ENCODE peak calls at places on chromosome 2, in six cellular contexts. G is right cardiac atrium; Q is hypothalamus; O is activated CD8-positive, alpha-beta memory T cell treated with anti-CD3 and anti-CD28 coated beads for 1 hour; P is HuH-7.5; M is ascending aorta. Z is an unnamed sample.

GRCh38 chr2:95158891-95159619 is 593 bp downstream of the ZNF514 start:
- DNase-seq in P (peak), Q (peak), G (peak), M (no peak), O (no peak), Z (peak)

GRCh38 chr2:158191569-158191968 is 89.9 kb downstream of the UPP2 start:
- DNase-seq in M (no peak), G (no peak), O (no peak), Q (no peak), P (no peak), Z (peak)

GRCh38 chr2:239762742-239763269 is 262.3 kb downstream of the NDUFA10 start:
- DNase-seq in O (no peak), M (no peak), P (no peak), Q (peak), G (no peak), Z (no peak)

GRCh38 chr2:102891261-102891660 is 129.4 kb downstream of the TMEM182 start:
- DNase-seq in Q (no peak), G (no peak), M (no peak), O (no peak), P (no peak), Z (no peak)

GRCh38 chr2:239065962-239066361 is 218.1 kb downstream of the TWIST2 start:
- DNase-seq in M (no peak), G (no peak), P (no peak), Q (no peak), O (no peak), Z (no peak)

GRCh38 chr2:163658556-163658955 is 77.3 kb downstream of the FIGN start:
- DNase-seq in M (no peak), P (no peak), Q (no peak), O (no peak), G (no peak), Z (peak)

GRCh38 chr2:105926960-105927678 is 182.4 kb downstream of the NCK2 start:
- DNase-seq in O (no peak), Q (no peak), P (no peak), M (no peak), G (no peak), Z (no peak)

GRCh38 chr2:30662268-30663131 is 144.7 kb downstream of the CAPN13 start:
- DNase-seq in G (no peak), P (no peak), O (no peak), M (no peak), Q (no peak), Z (peak)

GRCh38 chr2:177694348-177694747 is 301.8 kb downstream of the AGPS start:
- DNase-seq in G (no peak), P (no peak), Q (no peak), O (no peak), M (no peak), Z (no peak)

GRCh38 chr2:180715044-180715443 is 265.4 kb upstream of the UBE2E3 start:
- DNase-seq in O (no peak), P (no peak), Q (no peak), M (no peak), G (no peak), Z (no peak)

GRCh38 chr2:180564051-180564450 is 416.4 kb upstream of the UBE2E3 start:
- DNase-seq in M (no peak), O (no peak), G (no peak), Q (no peak), P (no peak), Z (no peak)

GRCh38 chr2:67309281-67309680 is 87.9 kb upstream of the ETAA1 start:
- DNase-seq in G (no peak), M (no peak), P (no peak), Q (no peak), O (no peak), Z (no peak)

GRCh38 chr2:27446057-27446456 is 3.9 kb downstream of the KRTCAP3 start:
- DNase-seq in O (no peak), G (no peak), Q (no peak), M (no peak), P (no peak), Z (no peak)

GRCh38 chr2:5991305-5991968 is 299.3 kb downstream of the SOX11 start:
- DNase-seq in G (no peak), O (no peak), Q (no peak), M (no peak), P (no peak), Z (no peak)

GRCh38 chr2:219107837-219108236 is 47.1 kb upstream of the IHH start:
- DNase-seq in G (no peak), M (no peak), P (no peak), Q (no peak), O (no peak), Z (no peak)

GRCh38 chr2:68749345-68749744 is 14.7 kb downstream of the ARHGAP25 start:
- DNase-seq in O (no peak), G (no peak), P (no peak), M (no peak), Q (no peak), Z (no peak)

GRCh38 chr2:70901235-70902066 is 34.2 kb upstream of the ATP6V1B1 start:
- DNase-seq in Q (no peak), G (no peak), M (no peak), O (no peak), P (no peak), Z (peak)

GRCh38 chr2:10504994-10505820 is 57.1 kb upstream of the ODC1 start:
- DNase-seq in G (no peak), O (no peak), M (no peak), P (no peak), Q (no peak), Z (no peak)

GRCh38 chr2:241777167-241777685 is 604 bp downstream of the GAL3ST2 start:
- DNase-seq in M (no peak), O (no peak), G (no peak), P (peak), Q (no peak), Z (no peak)

GRCh38 chr2:180570864-180571263 is 409.5 kb upstream of the UBE2E3 start:
- DNase-seq in G (no peak), M (no peak), O (no peak), P (no peak), Q (no peak), Z (no peak)

GRCh38 chr2:238376884-238377391 is 49.8 kb upstream of the ASB1 start:
- DNase-seq in G (no peak), P (no peak), O (no peak), M (no peak), Q (no peak), Z (no peak)

GRCh38 chr2:126895336-126895735 is 3.4 kb upstream of the TEX51 start:
- DNase-seq in P (no peak), M (no peak), Q (no peak), O (no peak), G (no peak), Z (no peak)

GRCh38 chr2:50490991-50491390 is 540.9 kb downstream of the NRXN1 start:
- DNase-seq in M (no peak), O (no peak), G (no peak), Q (no peak), P (no peak), Z (no peak)

GRCh38 chr2:98170076-98170475 is 83.1 kb downstream of the VWA3B start:
- DNase-seq in M (no peak), Q (no peak), G (no peak), P (no peak), O (no peak), Z (no peak)

GRCh38 chr2:60412626-60413025 is 140.8 kb downstream of the BCL11A start:
- DNase-seq in M (no peak), O (no peak), Q (no peak), G (no peak), P (no peak), Z (no peak)

GRCh38 chr2:212213191-212213590 is 325.4 kb downstream of the ERBB4 start:
- DNase-seq in G (no peak), O (no peak), M (no peak), Q (no peak), P (no peak), Z (no peak)

GRCh38 chr2:65380243-65380642 is 52.2 kb downstream of the SPRED2 start:
- DNase-seq in M (no peak), P (no peak), Q (no peak), G (no peak), O (no peak), Z (no peak)

GRCh38 chr2:229539628-229540027 is 174.7 kb downstream of the DNER start:
- DNase-seq in M (no peak), Q (no peak), P (no peak), O (no peak), G (no peak), Z (no peak)

GRCh38 chr2:58137221-58137620 is 90.6 kb downstream of the VRK2 start:
- DNase-seq in M (no peak), G (no peak), P (no peak), O (no peak), Q (no peak), Z (peak)

GRCh38 chr2:32479224-32479623 is 122.4 kb downstream of the BIRC6 start:
- DNase-seq in P (no peak), G (no peak), O (no peak), M (no peak), Q (no peak), Z (peak)

GRCh38 chr2:8926356-8926755 is 77.1 kb downstream of the MBOAT2 start:
- DNase-seq in P (no peak), O (no peak), G (no peak), M (no peak), Q (peak), Z (no peak)

GRCh38 chr2:117339980-117340379 is 474.5 kb upstream of the DDX18 start:
- DNase-seq in M (no peak), Q (no peak), P (no peak), G (no peak), O (no peak), Z (no peak)

GRCh38 chr2:128732976-128733431 is 414.3 kb upstream of the HS6ST1 start:
- DNase-seq in M (no peak), Q (no peak), P (no peak), G (peak), O (no peak), Z (peak)